ENCODE peak calls at places on chromosomes 2 and 18, in five cellular contexts. Z is stomach; X is CD8-positive, alpha-beta memory T cell; Y is naive thymus-derived CD4-positive, alpha-beta T cell; O is H7. G is an unnamed sample.

GRCh38 chr18:79739440-79739778 is 58.3 kb upstream of the KCNG2 start:
- DNase-seq in O (no peak), Z (no peak), Y (no peak), X (no peak), G (no peak)

GRCh38 chr2:96161785-96162367 is 16.6 kb upstream of the DUSP2 start:
- DNase-seq in Z (no peak), X (no peak), O (no peak), Y (no peak), G (no peak)

GRCh38 chr2:238406222-238406997 is 20.3 kb upstream of the ASB1 start:
- DNase-seq in Z (peak; percentile 18), X (no peak), O (peak; percentile 31), Y (no peak), G (no peak)

GRCh38 chr2:56680971-56681631 is 497.3 kb downstream of the CCDC85A start:
- DNase-seq in O (no peak), Y (no peak), X (no peak), Z (no peak), G (no peak)

GRCh38 chr18:34122724-34123334 is 101.9 kb downstream of the NOL4 start:
- DNase-seq in Z (peak; percentile 34), O (peak; percentile 46), Y (no peak), X (no peak), G (peak; percentile 48)

GRCh38 chr2:162826901-162827300 is 11.7 kb downstream of the KCNH7 start:
- DNase-seq in Z (no peak), X (no peak), O (no peak), Y (no peak), G (no peak)

GRCh38 chr2:231642631-231643493 is 50.2 kb downstream of the TEX44 start:
- DNase-seq in Y (no peak), Z (peak; percentile 82), O (peak; percentile 68), X (no peak), G (peak; percentile 88)

GRCh38 chr18:12668041-12668440 is 10.1 kb upstream of the SPIRE1 start:
- DNase-seq in Y (no peak), X (no peak), O (no peak), Z (no peak), G (no peak)

GRCh38 chr2:147989809-147990403 is 30.6 kb downstream of the ORC4 start:
- DNase-seq in X (no peak), Z (no peak), Y (peak; percentile 37), O (peak; percentile 15), G (peak; percentile 17)

GRCh38 chr2:10146366-10147005 is 23.9 kb downstream of the RRM2 start:
- DNase-seq in Y (no peak), X (no peak), O (peak; percentile 38), Z (no peak), G (no peak)

GRCh38 chr2:197904446-197904845 is 100.1 kb downstream of the PLCL1 start:
- DNase-seq in O (no peak), X (no peak), Y (peak; percentile 51), Z (no peak), G (no peak)

GRCh38 chr2:215363461-215364156 is 51.8 kb downstream of the ATIC start:
- DNase-seq in Y (no peak), O (no peak), X (no peak), Z (no peak), G (no peak)

GRCh38 chr2:108257757-108258331 is 18.1 kb downstream of the SULT1C3 start:
- DNase-seq in X (no peak), O (no peak), Z (no peak), Y (no peak), G (no peak)

GRCh38 chr2:240963065-240963375 is 35.4 kb upstream of the SNED1 start:
- DNase-seq in Z (peak; percentile 17), Y (no peak), X (no peak), O (no peak), G (no peak)

GRCh38 chr18:70422061-70422965 is 133.5 kb downstream of the SOCS6 start:
- DNase-seq in Y (no peak), X (no peak), Z (peak; percentile 80), O (no peak), G (no peak)

GRCh38 chr2:37561615-37562569 is 109.5 kb downstream of the CDC42EP3 start:
- DNase-seq in Z (no peak), Y (no peak), X (no peak), O (no peak), G (no peak)

GRCh38 chr18:53796042-53796729 is 428.3 kb downstream of the MBD2 start:
- DNase-seq in O (no peak), Z (no peak), Y (no peak), X (no peak), G (no peak)

GRCh38 chr2:164389411-164389810 is 231.9 kb downstream of the GRB14 start:
- DNase-seq in O (no peak), X (no peak), Y (no peak), Z (no peak), G (no peak)

GRCh38 chr2:31402388-31402787 is 12.2 kb downstream of the XDH start:
- DNase-seq in Z (no peak), X (no peak), Y (no peak), O (no peak), G (no peak)

GRCh38 chr2:128594953-128595677 is 276.4 kb upstream of the HS6ST1 start:
- DNase-seq in X (no peak), Y (no peak), O (peak; percentile 28), Z (peak; percentile 27), G (no peak)

GRCh38 chr18:59923539-59924196 is 23.9 kb downstream of the PMAIP1 start:
- DNase-seq in O (no peak), Y (no peak), X (no peak), Z (no peak), G (no peak)

GRCh38 chr2:72570401-72570800 is 255.4 kb downstream of the EXOC6B start:
- DNase-seq in Z (no peak), Y (no peak), X (no peak), O (no peak), G (no peak)

GRCh38 chr2:82652117-82652516 is 1807.0 kb downstream of the SUCLG1 start:
- DNase-seq in Z (no peak), X (no peak), O (no peak), Y (no peak), G (no peak)

GRCh38 chr2:200742426-200742825 is 69.3 kb upstream of the BZW1 start:
- DNase-seq in Z (peak; percentile 59), X (no peak), O (no peak), Y (no peak), G (no peak)

GRCh38 chr18:5294113-5294617 is 1.4 kb downstream of the ZBTB14 start:
- DNase-seq in O (peak; percentile 10), X (no peak), Z (peak; percentile 61), Y (peak; percentile 14), G (peak; percentile 13)

GRCh38 chr18:68564961-68565360 is 149.9 kb downstream of the TMX3 start:
- DNase-seq in Y (no peak), Z (no peak), X (no peak), O (no peak), G (no peak)

GRCh38 chr18:57660961-57661360 is 39.3 kb upstream of the NARS1 start:
- DNase-seq in Z (no peak), X (no peak), O (no peak), Y (no peak), G (no peak)

GRCh38 chr2:25362564-25363145 is 20.9 kb upstream of the DNMT3A start:
- DNase-seq in X (peak; percentile 57), O (no peak), Y (peak; percentile 33), Z (peak; percentile 60), G (no peak)

GRCh38 chr2:105296017-105296611 is 33.4 kb downstream of the TGFBRAP1 start:
- DNase-seq in Z (peak; percentile 66), X (no peak), Y (no peak), O (no peak), G (no peak)

GRCh38 chr2:26534098-26534864 is 56.4 kb upstream of the OTOF start:
- DNase-seq in Z (no peak), X (no peak), O (no peak), Y (no peak), G (no peak)

GRCh38 chr2:46438102-46438501 is 41.3 kb upstream of the TMEM247 start:
- DNase-seq in Z (no peak), Y (no peak), O (no peak), X (no peak), G (no peak)

GRCh38 chr2:28437142-28437835 is 44.6 kb downstream of the FOSL2 start:
- DNase-seq in O (no peak), Y (no peak), Z (no peak), X (no peak), G (no peak)

GRCh38 chr2:62706721-62707516 is 1.4 kb downstream of the EHBP1 start:
- DNase-seq in Y (no peak), X (no peak), O (no peak), Z (no peak), G (no peak)

GRCh38 chr2:47401789-47402554 is 984 bp upstream of the MSH2 start:
- DNase-seq in Y (no peak), X (no peak), O (no peak), Z (peak; percentile 18), G (no peak)

GRCh38 chr2:165698621-165698946 is 95.5 kb downstream of the GALNT3 start:
- DNase-seq in Y (no peak), X (no peak), Z (peak; percentile 41), O (peak; percentile 3), G (peak; percentile 53)

GRCh38 chr2:165697727-165698620 is 96.1 kb downstream of the GALNT3 start:
- DNase-seq in O (no peak), Z (no peak), Y (no peak), X (no peak), G (no peak)

GRCh38 chr2:165691615-165692014 is 102.4 kb downstream of the GALNT3 start:
- DNase-seq in X (no peak), Y (no peak), Z (no peak), O (peak; percentile 9), G (no peak)

DNA sequence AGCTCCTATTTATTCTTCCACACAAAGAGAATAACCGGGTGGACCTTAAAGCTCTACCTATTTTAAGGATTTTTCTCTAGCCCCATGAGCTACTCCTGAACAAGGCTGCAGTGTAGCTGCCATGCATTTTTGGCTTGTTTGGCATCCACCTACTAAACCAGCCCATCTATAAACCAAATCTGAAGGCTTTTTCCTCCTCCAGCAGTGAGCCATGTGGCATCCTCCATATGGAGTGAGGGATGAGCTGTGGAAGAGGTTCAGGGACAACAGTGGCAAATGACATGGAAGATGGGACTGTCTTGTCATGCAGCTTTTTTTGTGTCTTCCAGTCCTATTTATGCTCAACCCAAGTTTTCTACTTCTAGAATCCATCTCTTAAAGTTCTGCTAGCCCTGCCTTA is 100.2 kb downstream of the GALNT3 start:
- DNase-seq in X (no peak), Y (no peak), O (no peak), Z (no peak), G (no peak)
- H3K4me3 ChIP-seq in X (no peak overlapping the region), Y (no peak overlapping the region), O (no peak overlapping the region), Z (no peak overlapping the region), G (no peak overlapping the region)

GRCh38 chr2:94874277-94874997 is 3.2 kb downstream of the TEKT4 start:
- DNase-seq in Z (peak; percentile 56), O (peak; percentile 96), X (peak; percentile 26), Y (peak; percentile 24), G (peak; percentile 41)
- H3K4me3 ChIP-seq in Z (no peak overlapping the region), O (peak overlapping the region; percentile 19), X (no peak overlapping the region), Y (no peak overlapping the region), G (no peak overlapping the region)

DNA sequence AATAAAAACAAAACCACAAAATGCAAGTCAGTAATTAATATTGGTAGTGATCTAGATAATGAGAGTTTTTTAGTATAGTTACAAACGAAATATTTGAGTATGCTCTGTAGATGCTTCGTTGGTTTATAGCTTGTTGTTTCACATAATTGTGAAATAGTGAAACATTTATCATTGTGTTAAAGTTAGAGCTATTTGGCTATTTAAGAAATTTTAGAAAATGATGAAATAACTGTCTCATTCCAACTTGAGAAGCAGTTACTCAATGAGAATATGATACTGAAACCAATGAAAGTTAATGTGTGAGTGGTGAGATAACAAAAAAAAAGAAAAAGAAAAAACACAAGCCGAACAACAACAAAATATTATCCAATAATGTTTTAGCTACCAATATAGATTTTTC is 475.6 kb upstream of the ZEB2 start:
- DNase-seq in Z (no peak), O (no peak), Y (no peak), X (no peak), G (no peak)
- H3K4me3 ChIP-seq in Z (no peak overlapping the region), O (no peak overlapping the region), Y (no peak overlapping the region), X (no peak overlapping the region), G (no peak overlapping the region)

GRCh38 chr2:222404126-222404891 is 20.0 kb upstream of the SGPP2 start:
- DNase-seq in Y (no peak), Z (no peak), X (no peak), O (no peak), G (no peak)
- H3K4me3 ChIP-seq in Y (no peak overlapping the region), Z (no peak overlapping the region), X (no peak overlapping the region), O (no peak overlapping the region), G (no peak overlapping the region)